ENCODE peak calls at places on chromosomes 11 and 22, in ten cellular contexts. O is transverse colon; N is fibroblast of lung; L is thyroid gland; B is lower lobe of right lung; H is epithelial cell of prostate; E is AG04450; Q is lung; D is CD8-positive, alpha-beta T cell; A is naive thymus-derived CD4-positive, alpha-beta T cell. Z is an unnamed sample.

GRCh38 chr11:14764899-14765527 is 121.4 kb downstream of the PDE3B start:
- DNase-seq in O (no peak), N (peak), L (no peak), B (no peak), H (peak), E (no peak), Q (no peak), D (no peak), A (peak), Z (no peak)

GRCh38 chr22:38718414-38718813 is 12.7 kb downstream of the GTPBP1 start:
- DNase-seq in O (peak), N (peak), L (peak), B (peak), H (no peak), E (no peak), Q (peak), D (no peak), A (no peak), Z (peak)

GRCh38 chr11:58286249-58286648 is 18.2 kb upstream of the OR10W1 start:
- DNase-seq in O (peak), N (peak), L (no peak), B (no peak), H (peak), E (peak), Q (no peak), D (no peak), A (no peak), Z (no peak)

GRCh38 chr11:87030458-87031054 is 7.2 kb upstream of the TMEM135 start:
- DNase-seq in O (no peak), N (no peak), L (no peak), B (no peak), H (no peak), E (no peak), Q (no peak), D (no peak), A (peak), Z (no peak)

GRCh38 chr11:130124096-130124495 is 35.5 kb upstream of the ST14 start:
- DNase-seq in O (peak), N (peak), L (peak), B (peak), H (peak), E (peak), Q (peak), D (no peak), A (no peak), Z (peak)

GRCh38 chr11:118928108-118928869 is 2.6 kb upstream of the BCL9L start:
- DNase-seq in O (peak), N (peak), L (peak), B (peak), H (peak), E (peak), Q (peak), D (peak), A (peak), Z (peak)

GRCh38 chr11:12074529-12075195 is 35.7 kb upstream of the MICAL2 start:
- DNase-seq in O (no peak), N (no peak), L (no peak), B (no peak), H (no peak), E (no peak), Q (no peak), D (no peak), A (no peak), Z (no peak)

GRCh38 chr11:38256436-38256835 is 1658.4 kb upstream of the RAG2 start:
- DNase-seq in O (no peak), N (no peak), L (no peak), B (no peak), H (no peak), E (no peak), Q (no peak), D (no peak), A (no peak), Z (no peak)

GRCh38 chr11:57240007-57240406 is 3.0 kb upstream of the APLNR start:
- DNase-seq in O (no peak), N (no peak), L (no peak), B (no peak), H (no peak), E (no peak), Q (no peak), D (no peak), A (no peak), Z (no peak)

GRCh38 chr11:81033779-81034550 is 1593.1 kb upstream of the TENM4 start:
- DNase-seq in O (no peak), N (peak), L (no peak), B (no peak), H (no peak), E (no peak), Q (no peak), D (no peak), A (no peak), Z (no peak)

GRCh38 chr11:67303132-67303988 is at the start of gene SSH3:
- DNase-seq in O (peak), N (peak), L (peak), B (peak), H (no peak), E (no peak), Q (peak), D (no peak), A (peak), Z (peak)

GRCh38 chr11:56624661-56625110 is 10.0 kb upstream of the OR5M1 start:
- DNase-seq in O (no peak), N (peak), L (no peak), B (no peak), H (peak), E (no peak), Q (no peak), D (no peak), A (no peak), Z (no peak)

GRCh38 chr22:38317237-38317994 is at the start of gene CSNK1E:
- DNase-seq in O (peak), N (peak), L (peak), B (peak), H (no peak), E (no peak), Q (peak), D (peak), A (peak), Z (peak)

GRCh38 chr11:2932850-2933251 is 3.6 kb upstream of the PHLDA2 start:
- DNase-seq in O (no peak), N (peak), L (no peak), B (peak), H (no peak), E (no peak), Q (no peak), D (no peak), A (no peak), Z (no peak)

GRCh38 chr11:122101625-122102291 is 14.3 kb downstream of the BLID start:
- DNase-seq in O (peak), N (peak), L (peak), B (no peak), H (no peak), E (peak), Q (peak), D (no peak), A (no peak), Z (no peak)

GRCh38 chr22:27174970-27175369 is 517.6 kb downstream of the MIAT start:
- DNase-seq in O (no peak), N (no peak), L (no peak), B (no peak), H (no peak), E (no peak), Q (no peak), D (no peak), A (no peak), Z (no peak)

GRCh38 chr11:75495749-75496641 is 29.7 kb downstream of the GDPD5 start:
- DNase-seq in O (no peak), N (no peak), L (no peak), B (no peak), H (no peak), E (no peak), Q (no peak), D (no peak), A (no peak), Z (no peak)

GRCh38 chr22:46591890-46592289 is 28.3 kb upstream of the GRAMD4 start:
- DNase-seq in O (no peak), N (no peak), L (no peak), B (no peak), H (no peak), E (no peak), Q (no peak), D (no peak), A (no peak), Z (no peak)

GRCh38 chr11:43845816-43846215 is 34.8 kb upstream of the ALKBH3 start:
- DNase-seq in O (no peak), N (no peak), L (no peak), B (no peak), H (no peak), E (no peak), Q (no peak), D (no peak), A (no peak), Z (no peak)

GRCh38 chr22:38167988-38168407 is 13.6 kb downstream of the PLA2G6 start:
- DNase-seq in O (no peak), N (no peak), L (peak), B (no peak), H (no peak), E (no peak), Q (no peak), D (no peak), A (no peak), Z (peak)

GRCh38 chr11:126914941-126915340 is 85.6 kb downstream of the KIRREL3 start:
- DNase-seq in O (no peak), N (peak), L (no peak), B (no peak), H (no peak), E (peak), Q (no peak), D (no peak), A (no peak), Z (no peak)

GRCh38 chr11:96227244-96227643 is 115.8 kb downstream of the MAML2 start:
- DNase-seq in O (no peak), N (peak), L (no peak), B (no peak), H (no peak), E (no peak), Q (no peak), D (no peak), A (no peak), Z (no peak)

GRCh38 chr22:32106930-32107329 is 52.2 kb downstream of the C22orf42 start:
- DNase-seq in O (no peak), N (peak), L (no peak), B (no peak), H (no peak), E (no peak), Q (no peak), D (no peak), A (no peak), Z (no peak)

GRCh38 chr11:108117746-108118371 is 3.5 kb upstream of the ACAT1 start:
- DNase-seq in O (no peak), N (peak), L (no peak), B (no peak), H (no peak), E (peak), Q (no peak), D (no peak), A (no peak), Z (no peak)

GRCh38 chr11:134957540-134958335 is 545.7 kb upstream of the B3GAT1 start:
- DNase-seq in O (no peak), N (no peak), L (no peak), B (no peak), H (no peak), E (no peak), Q (no peak), D (no peak), A (no peak), Z (no peak)

GRCh38 chr22:46914916-46915894 is 152.8 kb downstream of the TBC1D22A start:
- DNase-seq in O (no peak), N (no peak), L (no peak), B (no peak), H (no peak), E (no peak), Q (no peak), D (no peak), A (no peak), Z (no peak)

GRCh38 chr11:15865212-15865987 is 490.9 kb downstream of the SOX6 start:
- DNase-seq in O (no peak), N (no peak), L (no peak), B (no peak), H (peak), E (no peak), Q (no peak), D (no peak), A (no peak), Z (no peak)

GRCh38 chr22:46619830-46620501 is at the start of gene GRAMD4:
- DNase-seq in O (no peak), N (no peak), L (no peak), B (no peak), H (no peak), E (no peak), Q (no peak), D (no peak), A (no peak), Z (no peak)

GRCh38 chr11:84316866-84317560 is 1030.8 kb upstream of the CCDC90B start:
- DNase-seq in O (no peak), N (peak), L (no peak), B (no peak), H (no peak), E (no peak), Q (no peak), D (no peak), A (no peak), Z (no peak)

GRCh38 chr11:113334183-113334582 is 19.8 kb downstream of the TTC12 start:
- DNase-seq in O (no peak), N (no peak), L (no peak), B (no peak), H (no peak), E (no peak), Q (no peak), D (no peak), A (no peak), Z (no peak)

DNA sequence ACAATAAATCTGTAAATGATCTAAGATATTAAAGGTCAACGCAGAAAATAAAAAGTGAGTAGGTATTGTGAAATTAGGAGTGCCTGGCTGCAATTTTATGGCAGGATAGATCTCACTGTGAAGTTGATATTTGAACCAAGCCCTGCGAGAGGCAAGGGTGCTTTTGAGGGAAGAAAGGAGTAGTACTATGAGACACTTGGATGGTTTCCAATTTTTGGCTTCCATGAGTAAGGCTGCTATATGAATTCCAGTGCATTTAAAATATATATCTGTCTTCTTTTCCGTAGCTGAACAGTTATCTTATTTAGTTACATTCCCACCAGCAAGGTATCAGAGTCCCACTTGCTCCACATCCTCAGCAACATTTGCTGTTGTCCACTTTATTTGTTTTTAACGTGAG is 720.0 kb upstream of the CNTN5 start:
- DNase-seq in O (no peak), N (no peak), L (no peak), B (no peak), H (no peak), E (no peak), Q (no peak), D (no peak), A (no peak), Z (no peak)
- H3K27ac ChIP-seq in O (no peak), N (no peak), L (no peak), B (no peak), H (no peak), E (no peak), Q (no peak), D (no peak), A (no peak), Z (no peak)

GRCh38 chr11:7116370-7116769 is 27.6 kb downstream of the RBMXL2 start:
- DNase-seq in O (no peak), N (no peak), L (no peak), B (no peak), H (no peak), E (no peak), Q (no peak), D (no peak), A (no peak), Z (no peak)
- H3K27ac ChIP-seq in O (no peak), N (no peak), L (no peak), B (no peak), H (no peak), E (no peak), Q (no peak), D (no peak), A (no peak), Z (no peak)

GRCh38 chr22:42884616-42885375 is 27.7 kb upstream of the ARFGAP3 start:
- DNase-seq in O (no peak), N (no peak), L (no peak), B (no peak), H (no peak), E (no peak), Q (no peak), D (no peak), A (no peak), Z (no peak)
- H3K27ac ChIP-seq in O (no peak), N (no peak), L (no peak), B (no peak), H (no peak), E (no peak), Q (peak), D (no peak), A (no peak), Z (peak)

DNA sequence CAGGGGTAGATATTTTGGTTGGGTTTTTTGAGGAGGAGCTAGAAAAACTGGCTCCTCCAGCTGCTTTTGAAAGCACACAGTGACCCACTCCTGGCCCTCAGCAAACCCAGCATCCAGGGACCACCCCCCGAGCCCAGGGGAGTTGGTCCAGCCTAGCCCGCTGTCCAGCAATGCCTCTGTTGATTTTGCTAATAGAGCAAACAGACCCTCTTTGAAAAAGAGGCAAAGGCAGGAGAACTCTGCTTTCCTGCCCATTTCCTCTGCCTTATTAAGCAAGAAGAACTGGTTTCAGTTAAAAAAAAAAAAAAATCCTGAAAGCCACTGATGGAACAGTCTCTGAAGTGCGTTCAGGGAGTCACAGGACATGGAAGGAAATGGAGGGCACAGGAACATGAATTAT is 25.3 kb downstream of the ABTB2 start:
- DNase-seq in O (no peak), N (no peak), L (no peak), B (no peak), H (no peak), E (no peak), Q (no peak), D (no peak), A (no peak), Z (no peak)
- H3K27ac ChIP-seq in O (no peak), N (no peak), L (no peak), B (no peak), H (no peak), E (no peak), Q (no peak), D (no peak), A (no peak), Z (no peak)

GRCh38 chr11:61361686-61362541 is at the start of the genes CYB561A3 and TMEM138:
- DNase-seq in O (peak), N (peak), L (peak), B (peak), H (peak), E (peak), Q (peak), D (peak), A (peak), Z (peak)
- H3K27ac ChIP-seq in O (peak), N (peak), L (peak), B (peak), H (peak), E (peak), Q (peak), D (peak), A (peak), Z (peak)

GRCh38 chr11:64409707-64410395 is 50.9 kb downstream of the RPS6KA4 start:
- DNase-seq in O (peak), N (peak), L (no peak), B (no peak), H (no peak), E (no peak), Q (no peak), D (no peak), A (no peak), Z (no peak)

GRCh38 chr11:64406221-64406946 is 47.4 kb downstream of the RPS6KA4 start:
- DNase-seq in O (no peak), N (peak), L (no peak), B (no peak), H (no peak), E (no peak), Q (no peak), D (no peak), A (no peak), Z (no peak)

GRCh38 chr11:64407630-64408029 is 48.7 kb downstream of the RPS6KA4 start:
- DNase-seq in O (no peak), N (no peak), L (no peak), B (no peak), H (no peak), E (no peak), Q (no peak), D (no peak), A (no peak), Z (no peak)

GRCh38 chr11:64409278-64409677 is 50.3 kb downstream of the RPS6KA4 start:
- DNase-seq in O (no peak), N (no peak), L (no peak), B (no peak), H (no peak), E (no peak), Q (no peak), D (no peak), A (no peak), Z (no peak)

DNA sequence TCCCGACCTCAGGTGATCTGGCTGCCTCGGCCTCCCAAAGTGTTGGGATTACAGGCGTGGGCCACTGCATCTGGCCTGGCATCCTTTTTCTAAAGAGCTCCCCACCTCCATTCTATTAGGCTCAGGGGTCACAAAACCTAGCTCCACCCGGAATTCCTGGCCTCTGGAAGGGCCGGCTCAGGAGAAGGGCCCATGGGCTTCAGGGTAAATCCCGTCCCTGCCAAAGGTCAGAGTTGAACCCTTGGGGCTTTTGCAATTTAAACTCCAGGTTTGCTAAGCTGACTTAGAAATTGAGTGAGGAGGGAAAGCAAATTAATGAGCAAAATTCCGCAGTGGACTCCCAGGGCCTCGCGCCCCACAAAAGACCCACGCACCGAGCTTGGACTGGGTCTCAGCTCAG is 48.3 kb downstream of the RPS6KA4 start:
- DNase-seq in O (no peak), N (no peak), L (no peak), B (no peak), H (no peak), E (no peak), Q (no peak), D (no peak), A (no peak), Z (no peak)
- H3K27ac ChIP-seq in O (no peak), N (no peak), L (no peak), B (no peak), H (no peak), E (no peak), Q (no peak), D (no peak), A (no peak), Z (no peak)

GRCh38 chr11:97398246-97398645 is 1008.4 kb downstream of the JRKL start:
- DNase-seq in O (no peak), N (no peak), L (no peak), B (no peak), H (no peak), E (no peak), Q (no peak), D (no peak), A (no peak), Z (no peak)
- H3K27ac ChIP-seq in O (no peak), N (no peak), L (no peak), B (no peak), H (no peak), E (no peak), Q (no peak), D (no peak), A (no peak), Z (no peak)

GRCh38 chr22:23718371-23719165 is 27.8 kb downstream of the RGL4 start:
- DNase-seq in O (no peak), N (no peak), L (no peak), B (no peak), H (no peak), E (no peak), Q (no peak), D (no peak), A (no peak), Z (no peak)

GRCh38 chr22:23716811-23717801 is 26.3 kb downstream of the RGL4 start:
- DNase-seq in O (peak), N (peak), L (peak), B (peak), H (peak), E (peak), Q (peak), D (peak), A (peak), Z (peak)

GRCh38 chr22:23713696-23714595 is 23.1 kb downstream of the RGL4 start:
- DNase-seq in O (no peak), N (no peak), L (no peak), B (no peak), H (no peak), E (no peak), Q (no peak), D (no peak), A (no peak), Z (no peak)

GRCh38 chr22:23714596-23715588 is 24.1 kb downstream of the RGL4 start:
- DNase-seq in O (no peak), N (no peak), L (no peak), B (no peak), H (no peak), E (no peak), Q (no peak), D (no peak), A (no peak), Z (no peak)

DNA sequence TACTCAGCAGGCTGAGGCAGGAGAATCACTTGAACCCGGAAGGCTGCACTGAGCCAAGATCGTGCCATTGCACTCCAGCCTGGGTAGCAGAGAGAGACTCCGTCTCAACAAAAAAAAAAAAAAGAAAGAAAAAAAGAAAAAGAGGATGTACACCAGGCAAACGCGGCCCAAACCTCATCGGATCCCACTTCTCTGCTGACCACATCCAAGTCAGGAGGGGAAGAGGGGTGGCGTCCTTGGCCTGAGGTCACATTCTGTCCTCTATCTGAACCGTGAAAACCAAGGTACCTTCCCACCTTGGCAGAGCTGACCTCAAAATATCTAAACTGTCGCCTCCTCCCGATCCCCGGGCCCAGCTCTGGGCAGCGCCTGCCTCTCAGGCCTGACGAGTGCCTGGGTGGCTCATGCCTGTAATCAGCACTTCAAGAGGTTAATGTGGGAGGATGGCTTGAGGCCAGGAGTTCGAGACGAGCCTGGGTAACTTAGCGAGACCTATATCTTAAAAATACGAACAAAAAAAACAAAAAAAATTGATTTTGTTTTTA is 25.1 kb downstream of the RGL4 start:
- DNase-seq in O (no peak), N (no peak), L (peak), B (no peak), H (no peak), E (no peak), Q (no peak), D (no peak), A (no peak), Z (no peak)
- H3K27ac ChIP-seq in O (no peak), N (no peak), L (no peak), B (no peak), H (no peak), E (no peak), Q (peak), D (no peak), A (peak), Z (no peak)